ENCODE peak calls at places on chromosomes 7 and 10, in eight cellular contexts. One of them, this sample, is unnamed.

GRCh38 chr7:42432644-42433043 is 195.6 kb upstream of the GLI3 start:
- DNase-seq in RKO: no peak
- DNase-seq in anterior cingulate cortex: no peak
- DNase-seq in amniotic epithelial cell: no peak
- DNase-seq in epithelial cell of esophagus: no peak
- DNase-seq in iris pigment epithelial cell: no peak
- DNase-seq in EL: no peak
- DNase-seq in stimulated activated CD4-positive, alpha-beta T cell treated with anti-CD3 and anti-CD28 coated beads, Interleukin-1b, Interleukin-23, amount 100 ng/mL, for 4 hours: no peak
- DNase-seq in this sample: no peak

GRCh38 chr7:24574365-24574764 is 1.1 kb downstream of the PALS2 start:
- DNase-seq in epithelial cell of esophagus: peak
- DNase-seq in iris pigment epithelial cell: peak
- DNase-seq in RKO: peak
- DNase-seq in stimulated activated CD4-positive, alpha-beta T cell treated with anti-CD3 and anti-CD28 coated beads, Interleukin-1b, Interleukin-23, amount 100 ng/mL, for 4 hours: no peak
- DNase-seq in amniotic epithelial cell: peak
- DNase-seq in EL: peak
- DNase-seq in anterior cingulate cortex: no peak
- DNase-seq in this sample: no peak

GRCh38 chr10:46551701-46552525 is 4.5 kb downstream of the GPRIN2 start:
- DNase-seq in EL: no peak
- DNase-seq in RKO: no peak
- DNase-seq in anterior cingulate cortex: no peak
- DNase-seq in epithelial cell of esophagus: no peak
- DNase-seq in stimulated activated CD4-positive, alpha-beta T cell treated with anti-CD3 and anti-CD28 coated beads, Interleukin-1b, Interleukin-23, amount 100 ng/mL, for 4 hours: no peak
- DNase-seq in amniotic epithelial cell: no peak
- DNase-seq in iris pigment epithelial cell: no peak
- DNase-seq in this sample: no peak

GRCh38 chr10:78367751-78368150 is 334.1 kb downstream of the RPS24 start:
- DNase-seq in iris pigment epithelial cell: no peak
- DNase-seq in EL: no peak
- DNase-seq in RKO: no peak
- DNase-seq in amniotic epithelial cell: no peak
- DNase-seq in epithelial cell of esophagus: no peak
- DNase-seq in anterior cingulate cortex: no peak
- DNase-seq in stimulated activated CD4-positive, alpha-beta T cell treated with anti-CD3 and anti-CD28 coated beads, Interleukin-1b, Interleukin-23, amount 100 ng/mL, for 4 hours: no peak
- DNase-seq in this sample: no peak

GRCh38 chr10:91604462-91604935 is 28.4 kb downstream of the PPP1R3C start:
- DNase-seq in iris pigment epithelial cell: no peak
- DNase-seq in RKO: no peak
- DNase-seq in epithelial cell of esophagus: no peak
- DNase-seq in anterior cingulate cortex: no peak
- DNase-seq in EL: no peak
- DNase-seq in stimulated activated CD4-positive, alpha-beta T cell treated with anti-CD3 and anti-CD28 coated beads, Interleukin-1b, Interleukin-23, amount 100 ng/mL, for 4 hours: no peak
- DNase-seq in amniotic epithelial cell: no peak
- DNase-seq in this sample: no peak

GRCh38 chr10:4650572-4650971 is 175.4 kb upstream of the AKR1E2 start:
- DNase-seq in RKO: no peak
- DNase-seq in amniotic epithelial cell: peak
- DNase-seq in EL: peak
- DNase-seq in stimulated activated CD4-positive, alpha-beta T cell treated with anti-CD3 and anti-CD28 coated beads, Interleukin-1b, Interleukin-23, amount 100 ng/mL, for 4 hours: no peak
- DNase-seq in epithelial cell of esophagus: peak
- DNase-seq in anterior cingulate cortex: no peak
- DNase-seq in iris pigment epithelial cell: peak
- DNase-seq in this sample: no peak

GRCh38 chr10:43136995-43137700 is 1.1 kb upstream of the CSGALNACT2 start:
- DNase-seq in RKO: peak
- DNase-seq in stimulated activated CD4-positive, alpha-beta T cell treated with anti-CD3 and anti-CD28 coated beads, Interleukin-1b, Interleukin-23, amount 100 ng/mL, for 4 hours: no peak
- DNase-seq in amniotic epithelial cell: peak
- DNase-seq in EL: peak
- DNase-seq in epithelial cell of esophagus: no peak
- DNase-seq in iris pigment epithelial cell: peak
- DNase-seq in anterior cingulate cortex: no peak
- DNase-seq in this sample: no peak

GRCh38 chr10:24790599-24790998 is 66.9 kb upstream of the ARHGAP21 start:
- DNase-seq in stimulated activated CD4-positive, alpha-beta T cell treated with anti-CD3 and anti-CD28 coated beads, Interleukin-1b, Interleukin-23, amount 100 ng/mL, for 4 hours: no peak
- DNase-seq in epithelial cell of esophagus: no peak
- DNase-seq in iris pigment epithelial cell: no peak
- DNase-seq in amniotic epithelial cell: no peak
- DNase-seq in anterior cingulate cortex: peak
- DNase-seq in EL: no peak
- DNase-seq in RKO: no peak
- DNase-seq in this sample: no peak

GRCh38 chr10:95480901-95481491 is 80.2 kb downstream of the SORBS1 start:
- DNase-seq in anterior cingulate cortex: no peak
- DNase-seq in stimulated activated CD4-positive, alpha-beta T cell treated with anti-CD3 and anti-CD28 coated beads, Interleukin-1b, Interleukin-23, amount 100 ng/mL, for 4 hours: no peak
- DNase-seq in RKO: no peak
- DNase-seq in iris pigment epithelial cell: peak
- DNase-seq in EL: no peak
- DNase-seq in amniotic epithelial cell: peak
- DNase-seq in epithelial cell of esophagus: peak
- DNase-seq in this sample: no peak

GRCh38 chr7:151447312-151447711 is 7.4 kb upstream of the CRYGN start:
- DNase-seq in amniotic epithelial cell: no peak
- DNase-seq in anterior cingulate cortex: no peak
- DNase-seq in epithelial cell of esophagus: no peak
- DNase-seq in RKO: no peak
- DNase-seq in EL: no peak
- DNase-seq in stimulated activated CD4-positive, alpha-beta T cell treated with anti-CD3 and anti-CD28 coated beads, Interleukin-1b, Interleukin-23, amount 100 ng/mL, for 4 hours: no peak
- DNase-seq in iris pigment epithelial cell: no peak
- DNase-seq in this sample: no peak

GRCh38 chr10:3091346-3091787 is 24.0 kb downstream of the PFKP start:
- DNase-seq in stimulated activated CD4-positive, alpha-beta T cell treated with anti-CD3 and anti-CD28 coated beads, Interleukin-1b, Interleukin-23, amount 100 ng/mL, for 4 hours: no peak
- DNase-seq in amniotic epithelial cell: peak
- DNase-seq in RKO: no peak
- DNase-seq in EL: peak
- DNase-seq in epithelial cell of esophagus: peak
- DNase-seq in iris pigment epithelial cell: peak
- DNase-seq in anterior cingulate cortex: no peak
- DNase-seq in this sample: no peak

GRCh38 chr7:12984117-12984516 is 296.7 kb downstream of the ARL4A start:
- DNase-seq in anterior cingulate cortex: no peak
- DNase-seq in RKO: no peak
- DNase-seq in amniotic epithelial cell: no peak
- DNase-seq in iris pigment epithelial cell: no peak
- DNase-seq in stimulated activated CD4-positive, alpha-beta T cell treated with anti-CD3 and anti-CD28 coated beads, Interleukin-1b, Interleukin-23, amount 100 ng/mL, for 4 hours: no peak
- DNase-seq in EL: no peak
- DNase-seq in epithelial cell of esophagus: no peak
- DNase-seq in this sample: no peak